ENCODE peak calls at places on chromosomes 3 and 15, in five cellular contexts. X, D, V, O and U are unnamed samples.

GRCh38 chr3:66297917-66298316 is 77.1 kb downstream of the SLC25A26 start:
- DNase-seq in X (no peak), D (no peak), V (no peak), O (no peak), U (no peak)

GRCh38 chr3:45889278-45889833 is 3.0 kb downstream of the CCR9 start:
- DNase-seq in X (no peak), D (no peak), V (no peak), O (no peak), U (no peak)

GRCh38 chr3:116246406-116246805 is 198.9 kb downstream of the LSAMP start:
- DNase-seq in X (no peak), D (no peak), V (no peak), O (no peak), U (no peak)

GRCh38 chr3:159899198-159899597 is 89.4 kb upstream of the IL12A start:
- DNase-seq in X (no peak), D (no peak), V (no peak), O (no peak), U (no peak)

GRCh38 chr3:43032217-43032545 is 53.1 kb downstream of the GASK1A start:
- DNase-seq in X (no peak), D (no peak), V (no peak), O (no peak), U (no peak)

GRCh38 chr3:105277656-105278055 is 89.1 kb upstream of the ALCAM start:
- DNase-seq in X (no peak), D (no peak), V (no peak), O (no peak), U (peak)

GRCh38 chr3:58874795-58875194 is 175.0 kb downstream of the CFAP20DC start:
- DNase-seq in X (no peak), D (no peak), V (no peak), O (no peak), U (no peak)

GRCh38 chr3:187368765-187369450 is 723 bp downstream of the RTP4 start:
- DNase-seq in X (no peak), D (no peak), V (no peak), O (no peak), U (no peak)

GRCh38 chr3:36744770-36745169 is 19.6 kb downstream of the DCLK3 start:
- DNase-seq in X (no peak), D (no peak), V (no peak), O (no peak), U (no peak)

GRCh38 chr15:69038508-69038907 is 24.0 kb downstream of the NOX5 start:
- DNase-seq in X (no peak), D (peak), V (no peak), O (no peak), U (no peak)

GRCh38 chr3:8443829-8444791 is 57.5 kb upstream of the LMCD1 start:
- DNase-seq in X (peak), D (peak), V (peak), O (no peak), U (peak)

GRCh38 chr3:197354195-197355059 is 56.0 kb upstream of the DLG1 start:
- DNase-seq in X (no peak), D (no peak), V (no peak), O (no peak), U (no peak)
- H3K4me3 ChIP-seq in X (no peak), D (no peak), V (no peak), O (no peak), U (no peak)

GRCh38 chr15:75647370-75648155 is at the start of gene SNX33:
- DNase-seq in X (peak), D (peak), V (peak), O (peak), U (peak)

GRCh38 chr15:75646944-75647364 is 758 bp upstream of the SNX33 start:
- DNase-seq in X (no peak), D (peak), V (no peak), O (no peak), U (no peak)

GRCh38 chr15:75649045-75649761 is 1.5 kb downstream of the SNX33 start:
- DNase-seq in X (no peak), D (no peak), V (no peak), O (no peak), U (no peak)

GRCh38 chr15:75649848-75650247 is 2.1 kb downstream of the SNX33 start:
- DNase-seq in X (no peak), D (no peak), V (no peak), O (no peak), U (no peak)

DNA sequence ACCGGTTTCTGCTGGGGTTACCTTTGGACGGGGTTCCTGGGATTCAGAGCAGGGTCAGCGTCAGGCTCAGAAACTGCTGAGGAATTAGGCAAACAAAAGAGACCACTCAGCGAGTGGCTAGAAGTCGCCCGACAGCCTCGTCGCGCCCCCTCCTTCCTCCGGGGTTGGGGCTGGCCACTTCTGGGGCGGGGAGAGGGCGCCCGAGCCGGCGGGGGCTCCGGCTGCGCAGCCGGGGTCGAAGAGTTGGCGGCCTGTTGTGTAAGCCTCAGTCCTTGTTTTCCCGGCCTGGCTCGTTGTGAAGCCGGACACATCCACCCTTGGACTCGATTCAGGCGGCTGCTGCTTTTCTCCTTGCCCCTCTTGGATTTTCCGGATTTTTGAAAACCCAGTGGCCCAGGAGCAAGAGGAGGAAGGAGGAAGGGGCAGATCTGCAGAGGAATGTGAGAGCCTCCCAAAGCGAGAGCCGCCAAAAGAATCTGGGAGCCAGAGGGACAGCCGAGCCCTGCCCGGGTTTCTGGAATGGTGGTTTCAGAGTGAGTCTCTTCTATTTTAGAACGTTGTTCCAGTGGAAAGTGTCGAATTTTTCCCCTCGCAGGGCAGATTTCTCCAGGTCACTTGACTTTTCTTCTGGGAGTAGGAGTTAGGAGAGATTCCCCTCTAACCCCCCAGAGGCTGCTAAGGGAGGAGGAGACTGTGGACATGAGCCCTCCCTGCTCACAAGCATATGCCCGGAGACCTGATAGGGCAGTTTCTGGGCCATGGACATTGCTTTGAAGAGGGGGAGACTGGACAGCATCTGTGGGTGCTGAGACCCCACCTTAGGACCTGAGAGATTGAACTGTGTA is 666 bp downstream of the SNX33 start:
- DNase-seq in X (peak), D (no peak), V (peak), O (peak), U (no peak)
- TF ChIP-seq CTCF in X (no peak), D (no peak), V (no peak), O (no peak), U (no peak)

GRCh38 chr15:70526221-70526973 is 237.0 kb downstream of the UACA start:
- DNase-seq in X (peak), D (peak), V (no peak), O (no peak), U (no peak)
- TF ChIP-seq JUN in X (peak), D (no peak), V (no peak), O (no peak), U (no peak)

GRCh38 chr15:90422043-90422442 is 34.0 kb downstream of the IQGAP1 start:
- DNase-seq in X (no peak), D (no peak), V (peak), O (no peak), U (no peak)
- H3K4me3 ChIP-seq in X (no peak), D (no peak), V (no peak), O (no peak), U (no peak)

GRCh38 chr15:71116942-71117341 is 1.7 kb downstream of the THSD4 start:
- DNase-seq in X (peak), D (no peak), V (no peak), O (no peak), U (no peak)

GRCh38 chr15:71114066-71114680 is 1.1 kb upstream of the THSD4 start:
- DNase-seq in X (peak), D (no peak), V (no peak), O (no peak), U (no peak)

GRCh38 chr15:71116366-71116765 is 1.1 kb downstream of the THSD4 start:
- DNase-seq in X (no peak), D (no peak), V (no peak), O (no peak), U (no peak)

GRCh38 chr15:71114887-71115566 is at the start of gene THSD4:
- DNase-seq in X (peak), D (peak), V (peak), O (peak), U (peak)

GRCh38 chr15:71115567-71116351 is 488 bp downstream of the THSD4 start:
- DNase-seq in X (peak), D (peak), V (no peak), O (no peak), U (no peak)
- TF ChIP-seq CTCF in X (peak), D (no peak), V (no peak), O (no peak), U (no peak)

GRCh38 chr15:59501531-59502113 is 63.6 kb downstream of the FAM81A start:
- DNase-seq in X (peak), D (peak), V (peak), O (peak), U (peak)
- TF ChIP-seq JUN in X (no peak), D (no peak), V (no peak), O (no peak), U (no peak)

DNA sequence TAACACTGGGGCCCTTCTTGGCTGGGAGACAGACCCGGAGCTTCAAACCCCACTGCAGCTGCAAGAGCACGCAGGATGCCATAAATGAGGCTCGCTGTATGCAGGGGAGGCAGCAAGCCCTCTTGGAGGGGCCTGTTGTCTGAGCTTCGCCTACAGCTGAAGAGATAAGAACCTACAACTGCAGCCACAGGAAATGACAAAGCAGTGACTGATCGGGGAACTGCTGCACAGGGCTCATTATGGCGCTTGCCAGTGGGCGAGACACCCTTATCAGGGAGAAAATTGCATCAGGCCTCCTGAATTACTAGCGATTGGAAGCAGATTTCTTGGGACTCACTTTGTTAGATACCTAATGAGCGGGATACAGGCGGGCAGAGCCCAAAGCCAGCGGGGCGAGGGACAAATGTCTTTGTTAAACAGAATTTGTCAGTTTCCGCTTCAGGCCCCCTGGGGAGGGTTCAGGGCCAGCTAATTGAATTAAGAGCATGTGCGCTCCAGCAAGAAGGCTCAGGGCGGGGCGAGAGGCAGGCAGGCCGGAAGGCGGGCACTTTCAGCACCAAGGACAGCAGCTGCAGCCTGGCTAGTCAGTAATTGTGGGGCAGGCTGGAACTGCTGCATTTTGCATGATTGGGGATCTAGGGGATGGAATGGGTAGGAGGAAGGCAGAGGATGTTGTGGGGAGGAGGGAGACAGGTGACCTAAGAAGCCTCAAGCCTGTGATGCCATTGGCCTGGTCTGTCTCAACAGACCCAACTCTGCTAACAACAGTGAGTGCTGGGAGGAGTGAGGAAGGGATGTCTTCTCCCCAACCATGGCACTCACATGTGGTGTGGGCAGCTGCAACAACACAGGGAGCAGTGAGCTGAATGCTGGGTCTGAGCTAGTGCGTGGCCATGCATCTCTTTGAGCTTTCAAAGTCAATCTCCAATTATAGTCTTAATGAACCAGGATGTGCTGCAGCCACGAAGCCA is 55.3 kb downstream of the CCDC33 start:
- DNase-seq in X (peak), D (peak), V (peak), O (peak), U (peak)
- H3K4me3 ChIP-seq in X (no peak), D (peak), V (no peak), O (no peak), U (no peak)

GRCh38 chr15:67707520-67708283 is 117.6 kb upstream of the SKOR1 start:
- DNase-seq in X (no peak), D (no peak), V (no peak), O (no peak), U (no peak)
- TF ChIP-seq CTCF in X (no peak), D (no peak), V (no peak), O (no peak), U (no peak)

DNA sequence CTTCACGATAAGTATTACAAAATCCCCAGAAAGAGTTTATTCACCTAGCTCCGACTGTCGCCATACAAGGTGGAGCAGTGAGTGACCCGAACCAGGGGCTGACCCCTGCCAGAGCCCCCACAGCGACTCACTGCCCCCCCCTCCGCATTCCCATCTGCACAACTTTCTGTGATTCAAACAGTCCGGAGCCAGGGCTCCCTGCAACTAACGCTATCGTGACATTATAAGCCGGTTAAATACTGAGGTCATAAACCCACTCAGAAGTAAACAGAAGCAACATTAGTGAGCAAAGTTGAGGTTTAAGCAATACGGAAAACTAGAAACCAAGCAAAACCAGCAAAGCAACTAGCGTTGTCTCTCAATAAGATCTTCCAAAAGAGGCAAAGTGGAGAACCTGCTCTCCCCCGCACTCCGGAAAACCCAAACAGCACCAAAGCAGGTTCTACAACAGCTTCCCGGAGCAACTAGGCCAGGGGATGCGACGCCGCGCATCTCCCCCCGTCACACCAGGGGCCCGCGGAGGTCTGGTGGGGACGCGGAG is 642 bp downstream of the SCAP start:
- DNase-seq in X (no peak), D (no peak), V (peak), O (peak), U (peak)
- TF ChIP-seq JUN in X (no peak), D (no peak), V (no peak), O (no peak), U (no peak)

DNA sequence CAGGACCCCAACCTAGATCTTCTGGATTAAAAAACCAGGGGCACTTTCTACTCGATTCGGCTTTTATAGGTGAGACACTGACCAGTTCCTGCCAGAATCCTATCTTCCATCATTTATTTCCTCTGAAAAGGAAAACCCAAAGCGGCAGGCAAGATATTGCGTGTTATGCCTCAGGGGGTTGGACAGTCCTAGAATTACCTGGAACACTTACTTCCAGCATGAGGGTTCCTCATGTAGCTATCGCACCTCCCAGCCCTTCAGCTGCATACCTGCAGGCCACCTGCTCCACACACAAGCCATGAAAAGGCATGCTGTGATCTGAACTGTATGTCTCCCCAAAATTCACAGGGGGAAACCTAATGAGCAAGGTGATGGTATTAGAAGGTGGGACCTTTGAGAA is 58.3 kb upstream of the DLG1 start:
- DNase-seq in X (no peak), D (no peak), V (no peak), O (no peak), U (no peak)
- H3K4me3 ChIP-seq in X (no peak), D (no peak), V (no peak), O (no peak), U (no peak)